ENCODE peak calls at places on chromosome 14, in six cellular contexts. One of them, this sample, is unnamed.
A peak's percentile ranks its signal among the peaks of the same experiment; 100 is the strongest.

GRCh38 chr14:44448816-44449411 is 58.2 kb downstream of the FSCB start:
- DNase-seq in SK-N-SH: no peak
- DNase-seq in stomach: no peak
- DNase-seq in transverse colon: no peak
- DNase-seq in GM12878: no peak
- DNase-seq in esophagus muscularis mucosa: no peak
- DNase-seq in this sample: no peak

GRCh38 chr14:75084513-75084912 is 15.1 kb downstream of the ZC2HC1C start:
- DNase-seq in SK-N-SH: no peak
- DNase-seq in stomach: no peak
- DNase-seq in transverse colon: peak; percentile 24
- DNase-seq in GM12878: no peak
- DNase-seq in esophagus muscularis mucosa: no peak
- DNase-seq in this sample: no peak

GRCh38 chr14:77375973-77376372 is 921 bp downstream of the TMED8 start:
- DNase-seq in SK-N-SH: no peak
- DNase-seq in stomach: no peak
- DNase-seq in transverse colon: no peak
- DNase-seq in GM12878: no peak
- DNase-seq in esophagus muscularis mucosa: no peak
- DNase-seq in this sample: no peak

GRCh38 chr14:104639889-104640548 is 35.4 kb upstream of the TMEM179 start:
- DNase-seq in SK-N-SH: peak; percentile 97
- DNase-seq in stomach: peak; percentile 72
- DNase-seq in transverse colon: peak; percentile 66
- DNase-seq in GM12878: no peak
- DNase-seq in esophagus muscularis mucosa: no peak
- DNase-seq in this sample: peak; percentile 72

GRCh38 chr14:106372870-106373657 is 846.7 kb downstream of the TMEM121 start:
- DNase-seq in SK-N-SH: peak; percentile 81
- DNase-seq in stomach: peak; percentile 73
- DNase-seq in transverse colon: peak; percentile 72
- DNase-seq in GM12878: no peak
- DNase-seq in esophagus muscularis mucosa: no peak
- DNase-seq in this sample: no peak

GRCh38 chr14:31505411-31505810 is 17.6 kb upstream of the GPR33 start:
- DNase-seq in SK-N-SH: no peak
- DNase-seq in stomach: no peak
- DNase-seq in transverse colon: no peak
- DNase-seq in GM12878: no peak
- DNase-seq in esophagus muscularis mucosa: no peak
- DNase-seq in this sample: no peak

GRCh38 chr14:91108941-91109611 is 4.8 kb upstream of the DGLUCY start:
- DNase-seq in SK-N-SH: no peak
- DNase-seq in stomach: peak; percentile 46
- DNase-seq in transverse colon: peak; percentile 46
- DNase-seq in GM12878: no peak
- DNase-seq in esophagus muscularis mucosa: no peak
- DNase-seq in this sample: peak; percentile 72

GRCh38 chr14:95474486-95474885 is 42.0 kb downstream of the SYNE3 start:
- DNase-seq in SK-N-SH: no peak
- DNase-seq in stomach: no peak
- DNase-seq in transverse colon: no peak
- DNase-seq in GM12878: no peak
- DNase-seq in esophagus muscularis mucosa: no peak
- DNase-seq in this sample: no peak

GRCh38 chr14:92970233-92970625 is 47.3 kb downstream of the CHGA start:
- DNase-seq in SK-N-SH: no peak
- DNase-seq in stomach: no peak
- DNase-seq in transverse colon: no peak
- DNase-seq in GM12878: no peak
- DNase-seq in esophagus muscularis mucosa: no peak
- DNase-seq in this sample: no peak

GRCh38 chr14:92973798-92974372 is 50.9 kb downstream of the CHGA start:
- DNase-seq in SK-N-SH: no peak
- DNase-seq in stomach: no peak
- DNase-seq in transverse colon: no peak
- DNase-seq in GM12878: no peak
- DNase-seq in esophagus muscularis mucosa: no peak
- DNase-seq in this sample: no peak

GRCh38 chr14:92969470-92970232 is 46.7 kb downstream of the CHGA start:
- DNase-seq in SK-N-SH: no peak
- DNase-seq in stomach: no peak
- DNase-seq in transverse colon: no peak
- DNase-seq in GM12878: no peak
- DNase-seq in esophagus muscularis mucosa: no peak
- DNase-seq in this sample: no peak

GRCh38 chr14:92973265-92973797 is 50.4 kb downstream of the CHGA start:
- DNase-seq in SK-N-SH: peak; percentile 74
- DNase-seq in stomach: peak; percentile 62
- DNase-seq in transverse colon: peak; percentile 81
- DNase-seq in GM12878: no peak
- DNase-seq in esophagus muscularis mucosa: peak; percentile 94
- DNase-seq in this sample: peak; percentile 94

GRCh38 chr14:92971601-92972180 is 48.7 kb downstream of the CHGA start:
- DNase-seq in SK-N-SH: no peak
- DNase-seq in stomach: no peak
- DNase-seq in transverse colon: no peak
- DNase-seq in GM12878: no peak
- DNase-seq in esophagus muscularis mucosa: no peak
- DNase-seq in this sample: no peak
- H3K4me1 ChIP-seq in SK-N-SH: no peaks in the 10 kb centered on the region
- H3K4me1 ChIP-seq in stomach: peaks cover 7% of the 10 kb centered on the region
- H3K4me1 ChIP-seq in transverse colon: peaks cover 6% of the 10 kb centered on the region
- H3K4me1 ChIP-seq in GM12878: no peaks in the 10 kb centered on the region
- H3K4me1 ChIP-seq in esophagus muscularis mucosa: peaks cover 40% of the 10 kb centered on the region
- H3K4me1 ChIP-seq in this sample: peaks cover 38% of the 10 kb centered on the region

GRCh38 chr14:100819453-100819828 is 6.5 kb upstream of the MEG3 start:
- DNase-seq in SK-N-SH: no peak
- DNase-seq in stomach: no peak
- DNase-seq in transverse colon: no peak
- DNase-seq in GM12878: no peak
- DNase-seq in esophagus muscularis mucosa: no peak
- DNase-seq in this sample: no peak

GRCh38 chr14:100818221-100818699 is 7.7 kb upstream of the MEG3 start:
- DNase-seq in SK-N-SH: no peak
- DNase-seq in stomach: no peak
- DNase-seq in transverse colon: no peak
- DNase-seq in GM12878: no peak
- DNase-seq in esophagus muscularis mucosa: no peak
- DNase-seq in this sample: no peak

GRCh38 chr14:100816950-100817901 is 8.7 kb upstream of the MEG3 start:
- DNase-seq in SK-N-SH: no peak
- DNase-seq in stomach: no peak
- DNase-seq in transverse colon: no peak
- DNase-seq in GM12878: no peak
- DNase-seq in esophagus muscularis mucosa: no peak
- DNase-seq in this sample: no peak

GRCh38 chr14:100815478-100816285 is 10.2 kb upstream of the MEG3 start:
- DNase-seq in SK-N-SH: no peak
- DNase-seq in stomach: no peak
- DNase-seq in transverse colon: no peak
- DNase-seq in GM12878: no peak
- DNase-seq in esophagus muscularis mucosa: no peak
- DNase-seq in this sample: no peak

DNA sequence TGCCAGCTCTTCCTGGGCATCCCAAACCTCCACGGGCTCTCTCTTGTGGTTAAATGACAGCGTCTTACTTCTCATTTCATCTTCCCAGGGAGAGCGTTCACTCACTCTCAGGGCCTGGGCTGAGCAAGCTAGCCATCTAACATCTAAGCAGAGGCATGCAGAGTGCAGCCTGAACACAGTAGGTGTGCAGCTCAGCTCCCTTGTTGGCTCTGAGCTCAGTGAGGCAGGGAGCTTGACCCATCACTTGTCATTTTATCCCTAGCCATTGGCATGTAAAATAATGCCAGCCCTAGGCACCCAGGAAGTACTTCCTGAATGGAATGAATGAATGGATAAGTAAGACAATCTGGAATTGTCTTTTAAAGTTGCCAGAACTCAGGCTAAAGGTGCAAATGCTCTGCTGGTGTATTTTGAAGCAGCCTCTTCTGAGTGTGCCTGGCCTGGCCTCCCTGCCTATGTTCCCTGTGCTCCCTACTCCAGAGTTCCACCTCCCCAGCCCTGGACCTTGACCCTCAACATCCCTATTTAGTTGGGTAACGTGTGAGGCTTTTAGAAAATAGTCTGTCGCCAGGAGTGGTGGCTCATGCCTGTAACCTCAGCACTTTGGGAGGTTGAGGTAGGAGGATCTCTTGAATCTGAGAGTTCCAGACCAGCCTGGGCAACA is 9.5 kb upstream of the MEG3 start:
- DNase-seq in SK-N-SH: no peak
- DNase-seq in stomach: no peak
- DNase-seq in transverse colon: no peak
- DNase-seq in GM12878: no peak
- DNase-seq in esophagus muscularis mucosa: no peak
- DNase-seq in this sample: no peak
- TF ChIP-seq POLR2AphosphoS5 in SK-N-SH: no peak
- TF ChIP-seq POLR2AphosphoS5 in stomach: no peak
- TF ChIP-seq POLR2AphosphoS5 in transverse colon: no peak
- TF ChIP-seq POLR2AphosphoS5 in GM12878: no peak
- TF ChIP-seq POLR2AphosphoS5 in esophagus muscularis mucosa: no peak
- TF ChIP-seq POLR2AphosphoS5 in this sample: no peak

DNA sequence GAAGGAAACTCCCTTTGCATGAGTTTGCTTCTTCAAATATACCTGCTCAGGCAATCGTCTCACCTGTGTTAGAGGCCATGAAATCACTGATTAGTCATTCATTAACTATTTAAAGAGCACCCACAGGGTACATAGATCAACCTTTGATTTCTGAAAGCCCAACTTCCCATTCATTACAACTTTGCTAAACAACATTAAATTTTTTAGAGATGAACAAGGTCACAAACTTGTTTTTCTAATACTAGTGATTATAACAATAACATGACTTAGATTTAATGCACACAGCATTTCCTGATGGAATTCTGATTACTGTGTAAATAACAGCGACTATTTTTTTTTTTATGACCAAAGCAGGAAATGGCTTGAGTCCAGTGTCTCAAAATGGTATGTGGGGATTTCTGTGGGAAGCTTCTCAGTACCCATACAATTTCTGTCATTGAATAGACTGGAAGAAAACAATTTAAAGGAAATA is 5.4 kb upstream of the ERO1A start:
- DNase-seq in SK-N-SH: no peak
- DNase-seq in stomach: no peak
- DNase-seq in transverse colon: no peak
- DNase-seq in GM12878: no peak
- DNase-seq in esophagus muscularis mucosa: no peak
- DNase-seq in this sample: no peak
- TF ChIP-seq EP300 in SK-N-SH: no peak
- TF ChIP-seq EP300 in stomach: no peak
- TF ChIP-seq EP300 in transverse colon: no peak
- TF ChIP-seq EP300 in GM12878: no peak
- TF ChIP-seq EP300 in esophagus muscularis mucosa: no peak
- TF ChIP-seq EP300 in this sample: no peak

DNA sequence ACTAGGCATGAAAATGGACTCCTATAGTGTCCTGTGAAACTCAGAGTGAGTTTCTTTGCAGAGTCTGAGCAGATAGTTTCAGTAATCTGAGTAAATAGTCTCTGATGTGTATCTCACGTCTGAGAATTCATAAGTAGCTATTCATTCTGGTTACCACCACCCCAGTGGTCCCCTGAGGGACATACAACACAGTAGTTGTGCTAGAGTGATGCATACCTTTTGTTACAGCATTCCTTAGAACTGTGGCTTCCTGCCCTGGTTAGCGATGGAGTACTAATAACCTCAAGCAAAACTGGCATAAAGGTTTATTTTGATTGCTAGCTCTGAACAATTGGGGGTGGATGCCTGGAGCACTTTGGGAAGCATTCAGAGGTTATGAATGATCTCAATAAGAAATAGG is 114.7 kb downstream of the DAAM1 start:
- DNase-seq in SK-N-SH: no peak
- DNase-seq in stomach: no peak
- DNase-seq in transverse colon: no peak
- DNase-seq in GM12878: no peak
- DNase-seq in esophagus muscularis mucosa: no peak
- DNase-seq in this sample: no peak
- H3K4me1 ChIP-seq in SK-N-SH: peaks cover 19% of the 10 kb centered on the region
- H3K4me1 ChIP-seq in stomach: peaks cover 5% of the 10 kb centered on the region
- H3K4me1 ChIP-seq in transverse colon: peaks cover 6% of the 10 kb centered on the region
- H3K4me1 ChIP-seq in GM12878: no peaks in the 10 kb centered on the region
- H3K4me1 ChIP-seq in esophagus muscularis mucosa: peaks cover 72% of the 10 kb centered on the region
- H3K4me1 ChIP-seq in this sample: peaks cover 38% of the 10 kb centered on the region

DNA sequence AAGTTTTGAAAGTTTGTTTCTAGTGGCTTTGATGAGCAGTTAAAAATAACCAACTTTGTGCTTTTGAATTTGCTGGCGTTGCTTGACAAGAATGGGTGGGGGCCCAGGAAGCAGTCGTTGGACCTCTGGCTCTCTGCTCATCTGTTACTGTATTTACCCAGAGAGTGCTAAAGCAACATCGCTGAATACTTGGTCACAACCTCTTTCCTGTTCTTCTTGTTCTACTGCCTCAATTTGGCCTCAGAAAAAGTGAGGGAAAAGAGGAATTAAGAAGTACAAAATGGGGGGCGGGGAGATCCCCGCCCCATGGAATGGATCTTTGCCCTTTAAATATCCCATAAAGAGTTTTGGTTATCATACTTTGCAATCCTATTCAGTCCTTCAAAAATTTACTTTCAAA is 221.5 kb upstream of the G2E3 start:
- DNase-seq in SK-N-SH: no peak
- DNase-seq in stomach: no peak
- DNase-seq in transverse colon: no peak
- DNase-seq in GM12878: no peak
- DNase-seq in esophagus muscularis mucosa: no peak
- DNase-seq in this sample: no peak
- TF ChIP-seq POLR2AphosphoS5 in SK-N-SH: no peak
- TF ChIP-seq POLR2AphosphoS5 in stomach: no peak
- TF ChIP-seq POLR2AphosphoS5 in transverse colon: no peak
- TF ChIP-seq POLR2AphosphoS5 in GM12878: no peak
- TF ChIP-seq POLR2AphosphoS5 in esophagus muscularis mucosa: no peak
- TF ChIP-seq POLR2AphosphoS5 in this sample: no peak

DNA sequence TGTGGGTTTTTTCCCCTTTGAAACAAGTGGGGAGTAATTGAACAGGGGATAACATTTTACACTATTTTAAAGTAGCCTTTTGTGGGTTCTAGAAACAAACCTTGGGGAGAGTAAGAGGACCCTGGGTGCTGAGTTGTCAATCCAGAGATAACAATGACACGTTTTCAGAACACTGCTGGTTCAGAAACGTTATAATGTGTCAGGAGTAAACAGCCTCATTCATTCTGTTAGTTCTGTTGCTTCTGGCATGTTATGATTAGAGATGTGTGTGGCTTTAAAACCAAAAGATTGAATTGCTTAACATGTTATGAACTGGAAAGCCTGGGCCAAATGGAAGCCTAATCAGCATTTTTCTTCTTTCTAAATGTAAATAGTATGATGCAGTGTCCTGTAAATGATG is 680.5 kb upstream of the NOVA1 start:
- DNase-seq in SK-N-SH: no peak
- DNase-seq in stomach: no peak
- DNase-seq in transverse colon: no peak
- DNase-seq in GM12878: no peak
- DNase-seq in esophagus muscularis mucosa: no peak
- DNase-seq in this sample: no peak
- TF ChIP-seq EP300 in SK-N-SH: no peak
- TF ChIP-seq EP300 in stomach: no peak
- TF ChIP-seq EP300 in transverse colon: no peak
- TF ChIP-seq EP300 in GM12878: no peak
- TF ChIP-seq EP300 in esophagus muscularis mucosa: no peak
- TF ChIP-seq EP300 in this sample: no peak